ENCODE peak calls at places on chromosomes 7 and 10, in nine cellular contexts. Z is RWPE1, G is NCI-H510A, H is anterior cingulate cortex, R is HCT116, M is amygdala, O is GM06990, E is HS-27A, F is adrenal gland. V is an unnamed sample.

GRCh38 chr7:155371884-155372781 is 74.5 kb downstream of the INSIG1 start:
- DNase-seq in Z (no peak), G (no peak), H (no peak), R (no peak), M (no peak), O (peak; percentile 53), E (no peak), F (no peak), V (peak; percentile 85)

GRCh38 chr7:156073366-156074052 is 261.2 kb upstream of the SHH start:
- DNase-seq in Z (no peak), G (no peak), H (no peak), R (no peak), M (no peak), O (no peak), E (no peak), F (no peak), V (no peak)

GRCh38 chr10:103542764-103543616 is 49.5 kb downstream of the NEURL1 start:
- DNase-seq in Z (no peak), G (peak; percentile 87), H (no peak), R (peak; percentile 46), M (peak; percentile 42), O (peak; percentile 25), E (no peak), F (no peak), V (no peak)

GRCh38 chr7:69540275-69540674 is 58.0 kb upstream of the AUTS2 start:
- DNase-seq in Z (no peak), G (no peak), H (no peak), R (no peak), M (no peak), O (no peak), E (no peak), F (no peak), V (no peak)

GRCh38 chr10:106981461-106981850 is 183.1 kb downstream of the SORCS1 start:
- DNase-seq in Z (no peak), G (no peak), H (no peak), R (no peak), M (no peak), O (no peak), E (no peak), F (no peak), V (no peak)

GRCh38 chr7:110507832-110508231 is 583.1 kb upstream of the LRRN3 start:
- DNase-seq in Z (no peak), G (no peak), H (no peak), R (no peak), M (no peak), O (no peak), E (no peak), F (no peak), V (no peak)

GRCh38 chr7:11221931-11222330 is 248.3 kb downstream of the PHF14 start:
- DNase-seq in Z (no peak), G (no peak), H (no peak), R (no peak), M (no peak), O (no peak), E (no peak), F (no peak), V (no peak)

GRCh38 chr10:79947083-79947415 is 1.9 kb downstream of the SFTPD start:
- DNase-seq in Z (no peak), G (no peak), H (no peak), R (no peak), M (no peak), O (no peak), E (no peak), F (no peak), V (no peak)

GRCh38 chr7:31368620-31369019 is 28.1 kb upstream of the NEUROD6 start:
- DNase-seq in Z (no peak), G (peak; percentile 66), H (no peak), R (no peak), M (no peak), O (no peak), E (no peak), F (no peak), V (no peak)

GRCh38 chr7:41984888-41985287 is 252.1 kb downstream of the GLI3 start:
- DNase-seq in Z (peak; percentile 73), G (no peak), H (no peak), R (no peak), M (no peak), O (no peak), E (no peak), F (no peak), V (no peak)

GRCh38 chr7:26147030-26147429 is 5.0 kb upstream of the NFE2L3 start:
- DNase-seq in Z (no peak), G (no peak), H (no peak), R (no peak), M (no peak), O (no peak), E (no peak), F (peak; percentile 29), V (peak; percentile 84)

GRCh38 chr10:117311261-117311660 is 64.0 kb downstream of the PDZD8 start:
- DNase-seq in Z (no peak), G (no peak), H (no peak), R (no peak), M (no peak), O (no peak), E (no peak), F (no peak), V (no peak)

GRCh38 chr7:105387621-105388372 is 924 bp downstream of the SRPK2 start:
- DNase-seq in Z (peak; percentile 67), G (peak; percentile 40), H (peak; percentile 50), R (no peak), M (peak; percentile 66), O (peak; percentile 60), E (no peak), F (peak; percentile 52), V (peak; percentile 89)

GRCh38 chr7:128210590-128211570 is 30.2 kb upstream of the LEP start:
- DNase-seq in Z (no peak), G (peak; percentile 25), H (no peak), R (no peak), M (no peak), O (no peak), E (no peak), F (no peak), V (no peak)

GRCh38 chr10:117830832-117831231 is 215.9 kb downstream of the RAB11FIP2 start:
- DNase-seq in Z (no peak), G (no peak), H (no peak), R (no peak), M (no peak), O (no peak), E (no peak), F (no peak), V (peak; percentile 24)

GRCh38 chr7:42236266-42237161 is 495 bp downstream of the GLI3 start:
- DNase-seq in Z (peak; percentile 49), G (no peak), H (peak; percentile 15), R (no peak), M (peak; percentile 51), O (peak; percentile 28), E (no peak), F (peak; percentile 56), V (peak; percentile 91)

GRCh38 chr7:2082357-2083038 is 150.2 kb downstream of the MAD1L1 start:
- DNase-seq in Z (no peak), G (peak; percentile 33), H (peak; percentile 50), R (no peak), M (no peak), O (no peak), E (no peak), F (no peak), V (peak; percentile 82)

GRCh38 chr10:71821909-71822763 is 28.9 kb downstream of the PSAP start:
- DNase-seq in Z (no peak), G (no peak), H (no peak), R (no peak), M (no peak), O (no peak), E (no peak), F (no peak), V (no peak)

GRCh38 chr10:43237631-43238446 is 29.0 kb downstream of the RASGEF1A start:
- DNase-seq in Z (no peak), G (no peak), H (no peak), R (no peak), M (no peak), O (no peak), E (no peak), F (peak; percentile 12), V (no peak)

GRCh38 chr10:62817120-62817762 is 1.1 kb upstream of the EGR2 start:
- DNase-seq in Z (no peak), G (no peak), H (peak; percentile 43), R (no peak), M (peak; percentile 38), O (peak; percentile 77), E (no peak), F (no peak), V (peak; percentile 92)

GRCh38 chr7:142557971-142558582 is 191.2 kb upstream of the PRSS1 start:
- DNase-seq in Z (no peak), G (no peak), H (no peak), R (peak; percentile 51), M (no peak), O (no peak), E (no peak), F (no peak), V (peak; percentile 45)

GRCh38 chr10:10007972-10008371 is 1009.7 kb upstream of the CELF2 start:
- DNase-seq in Z (peak; percentile 3), G (no peak), H (no peak), R (no peak), M (no peak), O (peak; percentile 14), E (no peak), F (no peak), V (no peak)

GRCh38 chr10:73225518-73225917 is 21.5 kb downstream of the DNAJC9 start:
- DNase-seq in Z (no peak), G (no peak), H (no peak), R (no peak), M (no peak), O (no peak), E (no peak), F (no peak), V (no peak)

GRCh38 chr10:84256510-84257342 is 11.9 kb downstream of the RGR start:
- DNase-seq in Z (no peak), G (no peak), H (peak; percentile 39), R (peak; percentile 46), M (peak; percentile 58), O (peak; percentile 30), E (peak; percentile 24), F (peak; percentile 31), V (peak; percentile 88)

GRCh38 chr7:41574377-41574776 is 128.5 kb downstream of the INHBA start:
- DNase-seq in Z (no peak), G (no peak), H (no peak), R (no peak), M (no peak), O (no peak), E (no peak), F (no peak), V (no peak)

GRCh38 chr10:43259981-43260761 is 6.7 kb downstream of the RASGEF1A start:
- DNase-seq in Z (peak; percentile 23), G (no peak), H (no peak), R (no peak), M (peak; percentile 44), O (no peak), E (no peak), F (peak; percentile 20), V (peak; percentile 61)